ENCODE peak calls at places on chromosome 3, in six cellular contexts. D is sciatic nerve; S is neural crest cell; Q is stimulated activated CD4-positive, alpha-beta T cell treated with anti-CD3 and anti-CD28 coated beads, TNF-alpha, amount 100 ng/mL, for 48 hours; L is GM23338; K is NCI-H748 treated with DMSO at 0.1 percent for 48 hours. F is an unnamed sample.

GRCh38 chr3:120093119-120093922 is 926 bp downstream of the GSK3B start:
- DNase-seq in D (no peak), S (no peak), Q (peak; percentile 19), L (peak; percentile 94), K (peak; percentile 4), F (no peak)

GRCh38 chr3:185552358-185552877 is at the start of gene LIPH:
- DNase-seq in D (no peak), S (no peak), Q (no peak), L (peak; percentile 40), K (no peak), F (no peak)

GRCh38 chr3:137925080-137925479 is 84.9 kb upstream of the CLDN18 start:
- DNase-seq in D (no peak), S (no peak), Q (no peak), L (no peak), K (no peak), F (no peak)

GRCh38 chr3:156818890-156819289 is 7.3 kb upstream of the LEKR1 start:
- DNase-seq in D (no peak), S (no peak), Q (no peak), L (no peak), K (no peak), F (no peak)

GRCh38 chr3:128547368-128547987 is 54.5 kb upstream of the GATA2 start:
- DNase-seq in D (no peak), S (no peak), Q (no peak), L (no peak), K (peak; percentile 3), F (no peak)

GRCh38 chr3:57967590-57967989 is 40.6 kb upstream of the FLNB start:
- DNase-seq in D (no peak), S (no peak), Q (no peak), L (no peak), K (no peak), F (no peak)

GRCh38 chr3:48555231-48555948 is 1.2 kb downstream of the PFKFB4 start:
- DNase-seq in D (no peak), S (no peak), Q (no peak), L (no peak), K (no peak), F (no peak)

GRCh38 chr3:128068156-128068620 is 16.0 kb downstream of the SEC61A1 start:
- DNase-seq in D (no peak), S (peak; percentile 44), Q (peak; percentile 34), L (peak; percentile 79), K (no peak), F (peak; percentile 75)

GRCh38 chr3:46844397-46844796 is 18.8 kb downstream of the MYL3 start:
- DNase-seq in D (no peak), S (no peak), Q (no peak), L (no peak), K (no peak), F (peak; percentile 18)